ENCODE peak calls at places on chromosomes 7 and 10, in six cellular contexts. H is GDM1; J is stimulated activated CD8-positive, alpha-beta memory T cell treated with anti-CD3 and anti-CD28 coated beads, Interleukin-2, amount 100 ng/mL, for 48 hours; V is activated CD4-positive, CD25-positive, alpha-beta regulatory T cell; M is WTC11; F is HEK293T. Z is an unnamed sample.

GRCh38 chr7:13181221-13181620 is 493.8 kb downstream of the ARL4A start:
- DNase-seq in V (no peak), H (no peak), M (no peak), F (no peak), J (no peak), Z (no peak)

GRCh38 chr10:8088504-8088903 is 34.0 kb downstream of the GATA3 start:
- DNase-seq in H (no peak), M (no peak), F (no peak), V (peak), J (no peak), Z (no peak)

GRCh38 chr10:127216284-127216683 is 19.9 kb upstream of the INSYN2A start:
- DNase-seq in H (no peak), M (no peak), J (no peak), F (no peak), V (no peak), Z (no peak)

GRCh38 chr7:41098402-41098801 is 604.5 kb downstream of the INHBA start:
- DNase-seq in M (no peak), J (no peak), H (no peak), F (no peak), V (no peak), Z (no peak)

GRCh38 chr10:112202561-112203241 is 19.1 kb upstream of the GPAM start:
- DNase-seq in V (no peak), H (no peak), F (no peak), M (no peak), J (no peak), Z (no peak)

GRCh38 chr7:1945558-1945957 is 275.5 kb downstream of the ELFN1 start:
- DNase-seq in J (no peak), M (no peak), H (no peak), F (no peak), V (no peak), Z (no peak)

GRCh38 chr10:30007406-30007805 is 52.0 kb downstream of the JCAD start:
- DNase-seq in M (no peak), J (no peak), F (no peak), V (no peak), H (no peak), Z (no peak)

GRCh38 chr10:101986277-101986971 is 69.5 kb downstream of the ARMH3 start:
- DNase-seq in V (no peak), F (no peak), H (no peak), M (no peak), J (no peak), Z (no peak)

GRCh38 chr10:36373424-36374096 is 731.5 kb upstream of the FZD8 start:
- DNase-seq in V (no peak), M (peak), F (no peak), J (no peak), H (no peak), Z (no peak)

GRCh38 chr10:91880310-91880709 is 29.0 kb downstream of the FGFBP3 start:
- DNase-seq in F (peak), H (no peak), V (no peak), J (no peak), M (no peak), Z (no peak)

GRCh38 chr10:114064151-114065045 is 20.7 kb downstream of the ADRB1 start:
- DNase-seq in F (no peak), H (no peak), J (no peak), M (no peak), V (no peak), Z (no peak)

GRCh38 chr7:112962815-112963214 is 123.8 kb downstream of the GPR85 start:
- DNase-seq in F (no peak), H (no peak), M (no peak), J (no peak), V (no peak), Z (no peak)

GRCh38 chr10:113386005-113386404 is 166.8 kb upstream of the HABP2 start:
- DNase-seq in M (no peak), F (no peak), V (no peak), H (no peak), J (no peak), Z (no peak)

GRCh38 chr7:116316838-116317612 is 106.7 kb downstream of the TES start:
- DNase-seq in M (no peak), V (no peak), H (no peak), F (no peak), J (no peak), Z (peak)

GRCh38 chr7:120864146-120864920 is 6.4 kb upstream of the TSPAN12 start:
- DNase-seq in F (no peak), H (no peak), J (no peak), V (no peak), M (no peak), Z (no peak)

GRCh38 chr10:339038-339391 is 203.8 kb downstream of the ZMYND11 start:
- DNase-seq in V (no peak), J (no peak), M (no peak), H (no peak), F (no peak), Z (no peak)

GRCh38 chr7:27314111-27314510 is 71.5 kb downstream of the EVX1 start:
- DNase-seq in H (no peak), J (no peak), M (no peak), F (no peak), V (no peak), Z (no peak)

GRCh38 chr10:72509206-72509799 is 116.6 kb downstream of the MICU1 start:
- DNase-seq in J (no peak), F (no peak), H (no peak), V (no peak), M (no peak), Z (no peak)

GRCh38 chr7:97043281-97043680 is 18.6 kb upstream of the DLX5 start:
- DNase-seq in F (no peak), J (no peak), V (no peak), M (no peak), H (no peak), Z (no peak)

GRCh38 chr7:45978010-45978681 is 57.1 kb upstream of the IGFBP3 start:
- DNase-seq in F (no peak), H (no peak), J (no peak), M (no peak), V (no peak), Z (peak)

GRCh38 chr10:95237376-95238170 is 43.5 kb downstream of the ACSM6 start:
- DNase-seq in F (no peak), M (no peak), H (no peak), V (no peak), J (no peak), Z (no peak)

GRCh38 chr10:43074409-43074808 is 2.5 kb upstream of the RET start:
- DNase-seq in V (no peak), F (no peak), M (no peak), J (no peak), H (no peak), Z (no peak)

GRCh38 chr7:90726120-90726519 is 130.0 kb downstream of the CDK14 start:
- DNase-seq in F (no peak), M (no peak), H (no peak), V (no peak), J (no peak), Z (no peak)

GRCh38 chr10:123669901-123670300 is 3.7 kb downstream of the GPR26 start:
- DNase-seq in M (no peak), H (no peak), J (no peak), V (no peak), F (no peak), Z (no peak)

GRCh38 chr10:11264481-11265044 is 246.9 kb downstream of the CELF2 start:
- DNase-seq in H (no peak), J (no peak), F (no peak), V (no peak), M (no peak), Z (no peak)

GRCh38 chr7:93228302-93228701 is 2.0 kb upstream of the HEPACAM2 start:
- DNase-seq in J (no peak), M (no peak), V (peak), F (peak), H (peak), Z (no peak)

GRCh38 chr7:98836811-98837631 is 32.8 kb downstream of the TMEM130 start:
- DNase-seq in H (peak), M (peak), J (peak), V (no peak), F (peak), Z (no peak)

GRCh38 chr10:84424731-84425165 is 96.4 kb downstream of the CCSER2 start:
- DNase-seq in V (no peak), J (peak), M (peak), H (peak), F (peak), Z (no peak)

GRCh38 chr7:113159746-113160339 is 41.5 kb upstream of the SMIM30 start:
- DNase-seq in F (peak), J (no peak), V (no peak), H (peak), M (peak), Z (no peak)

GRCh38 chr7:22851140-22851539 is 28.5 kb upstream of the TOMM7 start:
- DNase-seq in J (no peak), V (no peak), M (no peak), H (no peak), F (no peak), Z (no peak)

GRCh38 chr10:30586828-30587227 is 42.7 kb downstream of the LYZL2 start:
- DNase-seq in F (no peak), V (no peak), H (no peak), M (no peak), J (no peak), Z (no peak)

GRCh38 chr7:134024729-134025128 is 102.4 kb upstream of the LRGUK start:
- DNase-seq in F (no peak), M (no peak), V (no peak), J (no peak), H (no peak), Z (no peak)

GRCh38 chr7:123241809-123242208 is 42.0 kb upstream of the SLC13A1 start:
- DNase-seq in M (no peak), H (no peak), J (no peak), V (no peak), F (no peak), Z (no peak)

Z was measured in GOT3.